ENCODE peak calls at places on chromosomes 16 and 17, in six cellular contexts. One of them, this sample, is unnamed.

GRCh38 chr17:28043296-28043695 is 819 bp downstream of the NLK start:
- DNase-seq in psoas muscle: no peak
- DNase-seq in left ventricle myocardium inferior: no peak
- DNase-seq in Peyer's patch: no peak
- DNase-seq in neural progenitor cell: no peak
- DNase-seq in Panc1: no peak
- DNase-seq in this sample: no peak

GRCh38 chr16:53744449-53744848 is 40.5 kb downstream of the FTO start:
- DNase-seq in psoas muscle: no peak
- DNase-seq in left ventricle myocardium inferior: no peak
- DNase-seq in Peyer's patch: no peak
- DNase-seq in neural progenitor cell: no peak
- DNase-seq in Panc1: no peak
- DNase-seq in this sample: no peak

GRCh38 chr16:19382887-19383816 is 34.5 kb upstream of the TMC5 start:
- DNase-seq in psoas muscle: no peak
- DNase-seq in left ventricle myocardium inferior: no peak
- DNase-seq in Peyer's patch: no peak
- DNase-seq in neural progenitor cell: no peak
- DNase-seq in Panc1: no peak
- DNase-seq in this sample: no peak

GRCh38 chr17:32636593-32637218 is 149.9 kb downstream of the CDK5R1 start:
- DNase-seq in psoas muscle: no peak
- DNase-seq in left ventricle myocardium inferior: no peak
- DNase-seq in Peyer's patch: no peak
- DNase-seq in neural progenitor cell: no peak
- DNase-seq in Panc1: no peak
- DNase-seq in this sample: no peak

GRCh38 chr17:10614536-10615155 is 42.5 kb downstream of the MYH3 start:
- DNase-seq in psoas muscle: peak
- DNase-seq in left ventricle myocardium inferior: no peak
- DNase-seq in Peyer's patch: peak
- DNase-seq in neural progenitor cell: peak
- DNase-seq in Panc1: no peak
- DNase-seq in this sample: no peak

GRCh38 chr16:77437859-77438258 is 3.0 kb upstream of the ADAMTS18 start:
- DNase-seq in psoas muscle: no peak
- DNase-seq in left ventricle myocardium inferior: no peak
- DNase-seq in Peyer's patch: no peak
- DNase-seq in neural progenitor cell: peak
- DNase-seq in Panc1: no peak
- DNase-seq in this sample: no peak

GRCh38 chr17:8382052-8382879 is 727 bp downstream of the RPL26 start:
- DNase-seq in psoas muscle: no peak
- DNase-seq in left ventricle myocardium inferior: no peak
- DNase-seq in Peyer's patch: no peak
- DNase-seq in neural progenitor cell: peak
- DNase-seq in Panc1: no peak
- DNase-seq in this sample: no peak

GRCh38 chr16:89096768-89097527 is 3.3 kb downstream of the ACSF3 start:
- DNase-seq in psoas muscle: no peak
- DNase-seq in left ventricle myocardium inferior: no peak
- DNase-seq in Peyer's patch: no peak
- DNase-seq in neural progenitor cell: no peak
- DNase-seq in Panc1: no peak
- DNase-seq in this sample: no peak

GRCh38 chr16:86363836-86364618 is 146.3 kb upstream of the FOXF1 start:
- DNase-seq in psoas muscle: no peak
- DNase-seq in left ventricle myocardium inferior: no peak
- DNase-seq in Peyer's patch: no peak
- DNase-seq in neural progenitor cell: no peak
- DNase-seq in Panc1: no peak
- DNase-seq in this sample: no peak

GRCh38 chr17:46013502-46014165 is 14.6 kb downstream of the STH start:
- DNase-seq in psoas muscle: no peak
- DNase-seq in left ventricle myocardium inferior: no peak
- DNase-seq in Peyer's patch: no peak
- DNase-seq in neural progenitor cell: peak
- DNase-seq in Panc1: no peak
- DNase-seq in this sample: no peak

GRCh38 chr16:89360760-89361435 is 129.5 kb downstream of the ANKRD11 start:
- DNase-seq in psoas muscle: peak
- DNase-seq in left ventricle myocardium inferior: no peak
- DNase-seq in Peyer's patch: peak
- DNase-seq in neural progenitor cell: no peak
- DNase-seq in Panc1: no peak
- DNase-seq in this sample: no peak

GRCh38 chr17:7139400-7139799 is 24.8 kb upstream of the ASGR2 start:
- DNase-seq in psoas muscle: no peak
- DNase-seq in left ventricle myocardium inferior: no peak
- DNase-seq in Peyer's patch: no peak
- DNase-seq in neural progenitor cell: no peak
- DNase-seq in Panc1: no peak
- DNase-seq in this sample: no peak

DNA sequence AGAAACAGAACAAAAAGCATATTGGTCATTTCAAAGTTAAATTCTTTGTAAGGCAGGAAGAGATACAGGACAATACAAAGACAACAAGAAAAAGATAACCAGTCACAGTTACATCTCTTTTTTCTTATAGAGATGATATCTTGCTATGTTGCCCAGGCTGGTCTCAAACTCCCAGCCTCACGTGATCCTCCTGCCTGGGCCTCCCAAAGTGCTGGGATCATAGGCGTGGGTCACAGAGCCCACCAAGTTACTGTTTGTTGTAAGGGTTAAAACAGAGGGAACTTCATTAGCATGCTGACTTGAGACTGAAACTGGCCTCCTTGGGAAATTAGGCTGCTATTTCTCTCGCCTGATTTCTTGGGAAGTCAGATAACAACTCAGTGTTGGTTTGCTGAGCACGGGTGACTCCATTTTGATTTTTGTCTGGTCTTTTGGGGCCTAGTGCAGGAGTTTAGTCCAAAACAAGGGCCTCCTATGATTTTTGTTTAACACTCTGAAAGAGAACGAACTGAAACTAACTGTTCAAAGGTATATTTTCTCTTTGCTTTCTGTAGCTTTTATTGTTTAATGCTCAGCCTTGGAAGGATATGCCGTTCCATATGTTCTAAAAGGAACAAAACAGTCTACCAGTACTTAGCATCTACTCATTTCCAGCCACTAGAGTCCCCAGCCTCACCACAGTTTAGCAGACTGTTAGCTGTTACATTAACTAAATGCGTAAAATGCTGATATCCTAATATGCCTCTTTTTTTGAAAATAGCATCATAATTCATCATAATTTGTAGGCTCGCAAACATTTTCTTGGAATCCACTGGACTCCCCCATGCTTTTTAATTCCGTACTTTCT is 31.4 kb upstream of the SEC14L1 start:
- DNase-seq in psoas muscle: no peak
- DNase-seq in left ventricle myocardium inferior: no peak
- DNase-seq in Peyer's patch: no peak
- DNase-seq in neural progenitor cell: no peak
- DNase-seq in Panc1: no peak
- DNase-seq in this sample: no peak
- TF ChIP-seq CTCF in psoas muscle: no peak
- TF ChIP-seq CTCF in left ventricle myocardium inferior: no peak
- TF ChIP-seq CTCF in Peyer's patch: no peak
- TF ChIP-seq CTCF in neural progenitor cell: no peak
- TF ChIP-seq CTCF in Panc1: no peak
- TF ChIP-seq CTCF in this sample: no peak

GRCh38 chr16:25627641-25628040 is 64.1 kb upstream of the HS3ST4 start:
- DNase-seq in psoas muscle: no peak
- DNase-seq in left ventricle myocardium inferior: no peak
- DNase-seq in Peyer's patch: no peak
- DNase-seq in neural progenitor cell: no peak
- DNase-seq in Panc1: no peak
- DNase-seq in this sample: no peak
- H3K27ac ChIP-seq in psoas muscle: no peak
- H3K27ac ChIP-seq in left ventricle myocardium inferior: no peak
- H3K27ac ChIP-seq in Peyer's patch: no peak
- H3K27ac ChIP-seq in neural progenitor cell: no peak
- H3K27ac ChIP-seq in Panc1: no peak
- H3K27ac ChIP-seq in this sample: no peak

GRCh38 chr17:13931752-13932477 is 137.4 kb upstream of the COX10 start:
- DNase-seq in psoas muscle: peak
- DNase-seq in left ventricle myocardium inferior: peak
- DNase-seq in Peyer's patch: peak
- DNase-seq in neural progenitor cell: no peak
- DNase-seq in Panc1: no peak
- DNase-seq in this sample: no peak

GRCh38 chr17:13933597-13934276 is 135.6 kb upstream of the COX10 start:
- DNase-seq in psoas muscle: no peak
- DNase-seq in left ventricle myocardium inferior: no peak
- DNase-seq in Peyer's patch: no peak
- DNase-seq in neural progenitor cell: no peak
- DNase-seq in Panc1: no peak
- DNase-seq in this sample: no peak

GRCh38 chr17:13925579-13925978 is 143.7 kb upstream of the COX10 start:
- DNase-seq in psoas muscle: no peak
- DNase-seq in left ventricle myocardium inferior: no peak
- DNase-seq in Peyer's patch: no peak
- DNase-seq in neural progenitor cell: no peak
- DNase-seq in Panc1: no peak
- DNase-seq in this sample: no peak

GRCh38 chr17:13931111-13931526 is 138.2 kb upstream of the COX10 start:
- DNase-seq in psoas muscle: no peak
- DNase-seq in left ventricle myocardium inferior: no peak
- DNase-seq in Peyer's patch: peak
- DNase-seq in neural progenitor cell: no peak
- DNase-seq in Panc1: no peak
- DNase-seq in this sample: no peak
- H3K4me3 ChIP-seq in psoas muscle: no peak
- H3K4me3 ChIP-seq in left ventricle myocardium inferior: no peak
- H3K4me3 ChIP-seq in Peyer's patch: no peak
- H3K4me3 ChIP-seq in neural progenitor cell: no peak
- H3K4me3 ChIP-seq in Panc1: no peak
- H3K4me3 ChIP-seq in this sample: no peak

GRCh38 chr17:2369551-2370210 is 31.2 kb downstream of the MNT start:
- DNase-seq in psoas muscle: no peak
- DNase-seq in left ventricle myocardium inferior: no peak
- DNase-seq in Peyer's patch: no peak
- DNase-seq in neural progenitor cell: peak
- DNase-seq in Panc1: no peak
- DNase-seq in this sample: no peak
- TF ChIP-seq CTCF in psoas muscle: no peak
- TF ChIP-seq CTCF in left ventricle myocardium inferior: no peak
- TF ChIP-seq CTCF in Peyer's patch: no peak
- TF ChIP-seq CTCF in neural progenitor cell: peak
- TF ChIP-seq CTCF in Panc1: no peak
- TF ChIP-seq CTCF in this sample: no peak

GRCh38 chr17:77377836-77378235 is 237.1 kb downstream of the SEC14L1 start:
- DNase-seq in psoas muscle: no peak
- DNase-seq in left ventricle myocardium inferior: no peak
- DNase-seq in Peyer's patch: no peak
- DNase-seq in neural progenitor cell: no peak
- DNase-seq in Panc1: no peak
- DNase-seq in this sample: no peak
- H3K27ac ChIP-seq in psoas muscle: no peak
- H3K27ac ChIP-seq in left ventricle myocardium inferior: peak
- H3K27ac ChIP-seq in Peyer's patch: no peak
- H3K27ac ChIP-seq in neural progenitor cell: no peak
- H3K27ac ChIP-seq in Panc1: no peak
- H3K27ac ChIP-seq in this sample: peak

GRCh38 chr17:15384142-15384803 is 42.9 kb upstream of the TEKT3 start:
- DNase-seq in psoas muscle: peak
- DNase-seq in left ventricle myocardium inferior: peak
- DNase-seq in Peyer's patch: peak
- DNase-seq in neural progenitor cell: no peak
- DNase-seq in Panc1: no peak
- DNase-seq in this sample: no peak
- H3K4me3 ChIP-seq in psoas muscle: peak
- H3K4me3 ChIP-seq in left ventricle myocardium inferior: peak
- H3K4me3 ChIP-seq in Peyer's patch: no peak
- H3K4me3 ChIP-seq in neural progenitor cell: no peak
- H3K4me3 ChIP-seq in Panc1: peak
- H3K4me3 ChIP-seq in this sample: peak